ENCODE peak calls at places on chromosomes 16 and 17, in four cellular contexts. G, U, Q and O are unnamed samples.

GRCh38 chr17:34665803-34666763 is 86.7 kb downstream of the TMEM132E start:
- DNase-seq in U (no peak), G (peak), Q (no peak), O (no peak)

GRCh38 chr17:67198131-67198530 is 46.9 kb downstream of the HELZ start:
- DNase-seq in Q (no peak), U (no peak), G (no peak), O (no peak)

GRCh38 chr17:15516150-15516549 is 47.1 kb downstream of the TVP23C start:
- DNase-seq in Q (no peak), G (no peak), U (no peak), O (no peak)

GRCh38 chr16:11133344-11133921 is 122.6 kb downstream of the SOCS1 start:
- DNase-seq in U (no peak), G (no peak), Q (peak), O (peak)

GRCh38 chr16:56259425-56259779 is 68.1 kb downstream of the GNAO1 start:
- DNase-seq in Q (no peak), G (no peak), U (no peak), O (no peak)

GRCh38 chr17:83008526-83008925 is 70.9 kb upstream of the METRNL start:
- DNase-seq in G (no peak), U (no peak), Q (no peak), O (no peak)

GRCh38 chr16:9055115-9055514 is 36.3 kb upstream of the HAPSTR1 start:
- DNase-seq in Q (no peak), G (no peak), U (no peak), O (no peak)

GRCh38 chr16:55503726-55504553 is 4.9 kb upstream of the LPCAT2 start:
- DNase-seq in G (no peak), Q (no peak), U (no peak), O (no peak)

GRCh38 chr17:82297804-82298537 is 19.4 kb downstream of the CD7 start:
- DNase-seq in U (peak), G (no peak), Q (no peak), O (peak)

GRCh38 chr16:57304169-57305061 is 19.9 kb upstream of the PLLP start:
- DNase-seq in U (peak), Q (peak), G (no peak), O (no peak)

GRCh38 chr16:57303910-57304168 is 19.4 kb upstream of the PLLP start:
- DNase-seq in G (no peak), U (no peak), Q (no peak), O (no peak)

GRCh38 chr16:57305159-57305811 is 20.8 kb upstream of the PLLP start:
- DNase-seq in U (no peak), G (no peak), Q (peak), O (no peak)

GRCh38 chr16:57301126-57301817 is 16.8 kb upstream of the PLLP start:
- DNase-seq in U (no peak), Q (no peak), G (peak), O (no peak)

DNA sequence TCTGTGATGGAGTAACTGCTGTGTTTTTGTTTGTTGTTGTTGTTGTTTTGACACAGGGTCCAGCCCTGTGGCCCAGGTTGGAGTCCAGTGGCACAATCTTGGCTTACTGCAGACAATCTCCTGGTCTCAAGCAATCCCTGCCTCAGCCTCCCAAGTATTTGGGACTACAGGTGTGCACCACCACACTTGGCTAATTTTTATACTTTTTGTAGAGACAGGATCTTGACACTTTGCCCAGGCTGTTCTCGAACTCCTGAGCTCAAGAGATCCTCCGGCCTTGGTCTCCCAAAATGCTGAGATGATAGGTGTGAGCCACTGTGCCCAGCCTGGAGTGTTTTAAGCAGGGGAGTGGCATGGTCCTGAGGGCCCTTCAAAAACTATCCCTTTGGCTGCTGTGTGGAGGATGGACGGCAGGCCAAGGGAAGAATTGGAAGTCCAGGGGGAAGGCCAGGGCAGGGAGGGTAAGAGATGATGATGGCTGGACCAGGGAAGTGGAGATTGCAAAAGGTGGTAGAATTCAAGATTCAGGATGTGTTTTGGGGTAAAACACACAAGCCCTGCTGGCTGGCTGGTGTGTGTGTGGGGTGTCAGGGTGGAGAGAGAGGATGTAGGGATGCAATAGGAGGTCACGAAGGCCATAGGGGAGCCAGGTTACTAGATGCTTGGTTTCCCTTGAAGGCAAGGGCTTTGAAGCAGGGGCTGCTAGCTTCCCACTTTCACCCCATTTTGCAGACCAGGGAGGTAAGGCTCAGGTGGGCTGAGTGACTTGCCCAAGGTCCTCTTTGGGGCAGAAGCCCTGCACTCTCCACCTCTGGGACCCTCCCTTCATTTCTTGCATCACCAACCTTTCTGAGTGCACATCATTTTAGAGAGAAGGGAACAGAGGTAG is 18.8 kb upstream of the PLLP start:
- DNase-seq in U (no peak), Q (no peak), G (no peak), O (no peak)
- TF ChIP-seq NR2C2 in U (no peak), Q (no peak), G (no peak), O (no peak)

GRCh38 chr17:4833941-4834501 is 881 bp downstream of the MINK1 start:
- DNase-seq in Q (peak), U (no peak), G (no peak), O (peak)
- TF ChIP-seq NR2C2 in Q (no peak), U (no peak), G (no peak), O (no peak)

GRCh38 chr16:49608801-49609200 is 235.2 kb downstream of the C16orf78 start:
- DNase-seq in G (no peak), U (no peak), Q (peak), O (no peak)
- TF ChIP-seq NR2C2 in G (no peak), U (no peak), Q (no peak), O (no peak)

DNA sequence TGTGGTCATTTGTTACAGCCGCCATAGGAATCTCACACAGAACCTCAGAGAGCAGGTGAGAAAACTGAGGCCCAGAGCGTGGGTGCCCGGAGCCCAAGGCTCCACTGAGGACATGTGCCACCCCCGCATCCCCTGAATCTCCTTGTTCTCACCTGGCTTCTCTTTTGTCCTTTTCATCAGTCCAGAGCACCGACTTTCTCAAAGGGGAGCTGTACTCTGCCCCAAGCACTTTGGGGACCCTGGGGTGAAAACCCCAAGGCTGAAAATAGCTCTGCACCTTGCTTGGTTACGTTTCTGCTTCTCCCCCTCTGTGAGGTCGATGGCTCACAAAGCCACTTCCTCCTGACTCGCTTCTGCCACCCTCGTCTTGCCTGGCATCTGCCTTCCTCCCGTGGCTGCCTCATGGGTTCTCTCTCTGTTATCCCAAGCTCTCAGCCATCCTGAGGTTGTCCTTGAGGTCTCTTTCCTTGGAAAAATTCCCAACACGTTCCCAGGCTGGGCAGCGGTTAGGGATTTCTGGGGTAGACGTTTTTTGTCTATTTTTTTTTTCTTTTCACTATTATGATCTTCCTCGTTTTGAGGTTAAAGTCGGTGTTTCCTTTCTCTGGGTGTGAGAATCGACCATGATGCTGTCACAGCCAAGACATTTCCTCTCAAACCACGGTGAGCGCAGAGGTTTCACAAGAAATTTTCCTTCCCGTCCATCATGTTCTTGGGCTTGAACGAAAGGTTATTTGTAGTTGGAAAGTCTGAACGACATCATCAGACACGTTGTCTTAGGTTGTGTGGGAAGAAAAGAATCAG is 37.2 kb downstream of the IRF8 start:
- DNase-seq in Q (no peak), G (no peak), U (peak), O (no peak)
- TF ChIP-seq NR2C2 in Q (no peak), G (no peak), U (no peak), O (no peak)

GRCh38 chr17:1116602-1117001 is 63.2 kb downstream of the ABR start:
- DNase-seq in U (no peak), Q (no peak), G (no peak), O (no peak)
- TF ChIP-seq NR2C2 in U (no peak), Q (no peak), G (no peak), O (no peak)